ENCODE peak calls at places on chromosomes 7 and 10, in nine cellular contexts. B is HCT116, X is A549, L is H1, Z is suprapubic skin, V is K562, C is IMR-90, G is NB4, R is endothelial cell of umbilical vein. N is an unnamed sample.

GRCh38 chr7:101644879-101645278 is 15.8 kb upstream of the MYL10 start:
- DNase-seq in G (no peak), B (no peak), Z (no peak), X (no peak), V (no peak), C (no peak), L (no peak), R (peak), N (no peak)

GRCh38 chr10:119404719-119405504 is 137.6 kb downstream of the RGS10 start:
- DNase-seq in G (peak), C (no peak), Z (no peak), R (peak), B (no peak), L (no peak), V (no peak), X (no peak), N (no peak)

GRCh38 chr7:24141876-24142509 is 142.0 kb upstream of the NPY start:
- DNase-seq in V (no peak), Z (no peak), R (no peak), G (no peak), B (no peak), C (no peak), L (no peak), X (no peak), N (no peak)

GRCh38 chr7:7699370-7699769 is 19.0 kb downstream of the RPA3 start:
- DNase-seq in X (no peak), L (no peak), C (no peak), V (no peak), G (no peak), Z (no peak), R (no peak), B (no peak), N (no peak)

GRCh38 chr7:110084177-110084807 is 1006.6 kb upstream of the LRRN3 start:
- DNase-seq in B (no peak), C (peak), G (no peak), X (no peak), L (no peak), Z (no peak), R (no peak), V (no peak), N (no peak)

GRCh38 chr7:103445228-103446020 is 583 bp downstream of the SLC26A5 start:
- DNase-seq in B (no peak), G (peak), V (peak), C (no peak), R (peak), Z (no peak), X (no peak), L (no peak), N (no peak)

GRCh38 chr10:61729596-61729995 is 66.9 kb downstream of the CABCOCO1 start:
- DNase-seq in C (no peak), Z (no peak), V (no peak), L (no peak), X (no peak), B (no peak), R (no peak), G (no peak), N (no peak)

GRCh38 chr7:98469088-98469487 is 68.2 kb upstream of the BAIAP2L1 start:
- DNase-seq in G (no peak), X (no peak), L (no peak), V (no peak), R (no peak), C (no peak), B (no peak), Z (no peak), N (no peak)

GRCh38 chr7:45084336-45084735 is 4.4 kb downstream of the NACAD start:
- DNase-seq in Z (peak), X (no peak), R (no peak), G (no peak), V (no peak), L (no peak), B (no peak), C (no peak), N (no peak)

GRCh38 chr7:30269398-30269964 is 14.9 kb upstream of the ZNRF2 start:
- DNase-seq in V (no peak), L (no peak), G (no peak), Z (no peak), C (no peak), X (no peak), B (no peak), R (no peak), N (no peak)

GRCh38 chr7:132158841-132159240 is 417.4 kb downstream of the PLXNA4 start:
- DNase-seq in C (no peak), B (no peak), X (no peak), Z (no peak), V (no peak), G (no peak), L (no peak), R (no peak), N (no peak)

GRCh38 chr7:132161976-132162375 is 414.3 kb downstream of the PLXNA4 start:
- DNase-seq in C (no peak), V (no peak), R (no peak), X (no peak), G (no peak), B (no peak), L (no peak), Z (no peak), N (no peak)

GRCh38 chr7:132162745-132163144 is 413.5 kb downstream of the PLXNA4 start:
- DNase-seq in R (no peak), C (no peak), G (no peak), V (no peak), L (no peak), X (no peak), B (no peak), Z (no peak), N (no peak)

GRCh38 chr7:132160525-132161230 is 415.6 kb downstream of the PLXNA4 start:
- DNase-seq in L (no peak), R (no peak), X (no peak), V (no peak), Z (no peak), C (no peak), B (no peak), G (no peak), N (no peak)

DNA sequence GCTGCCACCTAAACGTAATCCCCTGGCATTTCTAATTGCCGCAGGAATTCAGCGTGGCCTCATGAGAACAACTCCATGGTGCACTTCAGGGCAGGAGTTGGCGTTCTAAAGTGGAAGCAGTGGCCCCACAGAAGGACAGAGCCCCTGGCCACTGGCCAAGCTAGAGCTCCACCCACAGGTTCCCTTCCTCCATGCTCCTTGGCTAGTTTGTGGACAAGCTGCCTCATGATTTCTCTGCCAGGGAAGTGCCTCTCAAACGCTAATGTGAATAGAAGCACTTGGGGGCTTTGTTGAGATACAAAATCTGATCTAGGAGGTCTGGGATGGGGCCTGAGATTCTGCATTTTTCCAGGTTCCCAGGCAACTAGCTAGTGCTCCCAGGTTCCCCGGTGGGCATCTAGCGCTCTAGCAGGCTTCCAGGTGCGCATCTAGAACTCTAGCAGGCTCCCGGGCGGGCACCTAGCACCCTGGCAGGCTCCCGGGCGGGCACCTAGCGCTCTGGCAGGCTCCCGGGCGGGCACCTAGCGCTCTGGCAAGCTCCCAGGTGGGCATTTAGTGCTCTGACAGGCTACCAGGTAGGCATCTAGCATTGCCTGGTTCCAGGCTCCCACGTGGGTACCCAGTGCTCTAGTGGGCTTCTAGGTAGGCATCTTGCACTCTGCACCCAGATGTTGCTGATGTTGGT is 414.9 kb downstream of the PLXNA4 start:
- DNase-seq in C (no peak), G (no peak), X (no peak), Z (no peak), V (peak), B (no peak), L (no peak), R (peak), N (no peak)
- H3K4me3 ChIP-seq in C (no peak), G (no peak), X (no peak), Z (no peak), V (no peak), B (no peak), L (no peak), R (no peak), N (no peak)

GRCh38 chr10:86399879-86400704 is 33.5 kb upstream of the GRID1 start:
- DNase-seq in R (peak), G (peak), B (peak), V (peak), X (peak), C (peak), Z (peak), L (peak), N (peak)
- TF ChIP-seq POLR2A in R (no peak), G (peak), B (peak), V (no peak), X (peak), C (peak), Z (no peak), L (no peak), N (no peak)

GRCh38 chr7:104943502-104944343 is 70.3 kb upstream of the KMT2E start:
- DNase-seq in Z (no peak), B (peak), R (peak), X (no peak), C (no peak), G (peak), V (peak), L (no peak), N (peak)
- H3K4me3 ChIP-seq in Z (peak), B (no peak), R (no peak), X (no peak), C (no peak), G (peak), V (no peak), L (no peak), N (no peak)

GRCh38 chr10:13708256-13708990 is 121.7 kb downstream of the PRPF18 start:
- DNase-seq in Z (no peak), G (no peak), B (no peak), C (no peak), X (no peak), V (no peak), R (no peak), L (no peak), N (no peak)

GRCh38 chr10:13706175-13706574 is 119.4 kb downstream of the PRPF18 start:
- DNase-seq in R (no peak), V (no peak), C (no peak), Z (no peak), G (no peak), L (no peak), X (no peak), B (no peak), N (no peak)

GRCh38 chr10:13706604-13707003 is 119.8 kb downstream of the PRPF18 start:
- DNase-seq in B (no peak), G (no peak), Z (no peak), R (no peak), X (no peak), V (peak), C (no peak), L (no peak), N (no peak)

GRCh38 chr10:13705526-13706169 is 118.9 kb downstream of the PRPF18 start:
- DNase-seq in X (no peak), B (no peak), R (no peak), V (peak), L (no peak), G (no peak), Z (no peak), C (no peak), N (no peak)

DNA sequence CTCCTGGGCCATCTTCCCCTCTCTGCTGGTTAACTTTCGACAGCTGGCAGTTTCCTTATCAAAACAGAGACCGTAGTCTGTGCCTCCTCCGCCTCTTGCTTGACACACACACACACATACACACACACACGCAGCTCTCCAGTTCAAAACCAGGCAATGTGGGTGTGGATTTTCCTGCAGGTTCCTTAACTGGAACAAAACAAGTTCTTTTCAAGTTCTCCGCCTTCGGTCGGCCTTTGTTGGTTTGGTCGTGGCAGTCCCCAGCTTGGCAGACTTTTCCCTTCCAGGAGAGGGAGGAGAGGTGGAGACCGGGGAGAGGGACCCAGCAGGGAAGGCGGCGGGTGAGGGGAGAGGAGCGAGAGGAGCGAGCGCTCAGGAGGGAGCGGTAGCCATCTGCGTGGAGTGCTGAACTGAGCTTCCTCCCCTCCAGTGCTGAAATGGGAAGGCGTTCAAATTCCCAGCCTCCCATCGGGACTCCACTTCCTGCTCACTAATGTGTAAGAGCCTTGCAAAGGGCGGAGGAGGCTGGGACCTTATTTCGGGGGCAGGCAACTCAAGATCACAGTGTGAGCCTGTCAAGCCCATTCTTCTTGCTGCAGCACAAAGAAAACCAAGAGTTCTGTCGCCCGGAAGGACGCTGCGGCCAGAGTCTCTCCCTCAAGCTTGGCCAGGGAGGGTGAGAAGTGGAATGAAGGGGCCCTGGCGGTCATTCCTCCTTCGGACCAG is 120.6 kb downstream of the PRPF18 start:
- DNase-seq in B (no peak), V (peak), Z (no peak), C (peak), X (peak), G (peak), R (peak), L (peak), N (peak)
- TF ChIP-seq POLR2A in B (no peak), V (peak), Z (no peak), C (peak), X (peak), G (no peak), R (peak), L (peak), N (peak)

N was measured in tibial nerve.